ENCODE peak calls at places on chromosomes 3 and 15, in eight cellular contexts. H is WERI-Rb-1, O is Calu3, E is endothelial cell, L is kidney, U is uterus, Q is HL-60, V is astrocyte of the spinal cord. R is an unnamed sample.

GRCh38 chr3:107525101-107525953 is 2.6 kb downstream of the BBX start:
- DNase-seq in H (peak; percentile 28), O (peak; percentile 44), E (peak; percentile 25), L (peak; percentile 87), U (no peak), Q (peak; percentile 43), V (peak; percentile 33), R (no peak)

GRCh38 chr15:92634046-92634445 is 21.5 kb downstream of the FAM174B start:
- DNase-seq in H (peak; percentile 30), O (no peak), E (no peak), L (no peak), U (peak; percentile 3), Q (no peak), V (no peak), R (no peak)

GRCh38 chr3:102181202-102181920 is 253.5 kb upstream of the ZPLD1 start:
- DNase-seq in H (no peak), O (no peak), E (no peak), L (no peak), U (no peak), Q (no peak), V (peak; percentile 91), R (no peak)

GRCh38 chr15:79233236-79233635 is 49.3 kb upstream of the ANKRD34C start:
- DNase-seq in H (peak; percentile 19), O (no peak), E (no peak), L (no peak), U (no peak), Q (no peak), V (no peak), R (no peak)

GRCh38 chr3:51388286-51389029 is 2.6 kb upstream of the RBM15B start:
- DNase-seq in H (no peak), O (peak; percentile 85), E (no peak), L (peak; percentile 54), U (no peak), Q (peak; percentile 50), V (no peak), R (no peak)

GRCh38 chr3:112653209-112653871 is 12.4 kb upstream of the CCDC80 start:
- DNase-seq in H (no peak), O (no peak), E (no peak), L (no peak), U (no peak), Q (no peak), V (peak; percentile 97), R (no peak)

GRCh38 chr3:134388748-134389485 is 14.7 kb upstream of the AMOTL2 start:
- DNase-seq in H (no peak), O (no peak), E (no peak), L (peak; percentile 68), U (no peak), Q (no peak), V (no peak), R (no peak)

GRCh38 chr3:49636883-49637609 is 37.1 kb upstream of the APEH start:
- DNase-seq in H (no peak), O (no peak), E (no peak), L (no peak), U (no peak), Q (no peak), V (no peak), R (no peak)

GRCh38 chr3:192818126-192818525 is 90.8 kb upstream of the FGF12 start:
- DNase-seq in H (no peak), O (no peak), E (no peak), L (no peak), U (no peak), Q (no peak), V (no peak), R (no peak)

GRCh38 chr15:98796685-98797084 is 148.3 kb downstream of the IGF1R start:
- DNase-seq in H (no peak), O (no peak), E (no peak), L (no peak), U (no peak), Q (no peak), V (no peak), R (no peak)

GRCh38 chr3:140185375-140185774 is 250.4 kb downstream of the CLSTN2 start:
- DNase-seq in H (no peak), O (no peak), E (no peak), L (no peak), U (no peak), Q (no peak), V (no peak), R (no peak)

GRCh38 chr3:22113453-22113852 is 362.4 kb upstream of the ZNF385D start:
- DNase-seq in H (no peak), O (no peak), E (no peak), L (no peak), U (no peak), Q (no peak), V (no peak), R (no peak)

GRCh38 chr3:71972031-71972430 is 187.1 kb upstream of the PROK2 start:
- DNase-seq in H (peak; percentile 77), O (no peak), E (no peak), L (no peak), U (no peak), Q (no peak), V (no peak), R (no peak)

GRCh38 chr15:39287322-39288195 is 293.3 kb upstream of the THBS1 start:
- DNase-seq in H (no peak), O (no peak), E (no peak), L (no peak), U (no peak), Q (no peak), V (peak; percentile 48), R (no peak)

GRCh38 chr15:49991587-49991986 is 127.4 kb downstream of the ATP8B4 start:
- DNase-seq in H (no peak), O (no peak), E (no peak), L (no peak), U (no peak), Q (no peak), V (no peak), R (no peak)

GRCh38 chr3:45966371-45966780 is 23.1 kb downstream of the CXCR6 start:
- DNase-seq in H (no peak), O (no peak), E (no peak), L (no peak), U (no peak), Q (no peak), V (no peak), R (no peak)
- TF ChIP-seq CTCF in H (no peak), O (no peak), E (no peak), L (no peak), U (no peak), Q (no peak), V (no peak), R (no peak)

GRCh38 chr15:89406218-89406716 is 71.6 kb upstream of the POLG start:
- DNase-seq in H (no peak), O (no peak), E (no peak), L (no peak), U (no peak), Q (no peak), V (no peak), R (no peak)

GRCh38 chr15:89408512-89409183 is 74.0 kb upstream of the POLG start:
- DNase-seq in H (no peak), O (no peak), E (no peak), L (no peak), U (no peak), Q (no peak), V (peak; percentile 21), R (no peak)

GRCh38 chr15:89409184-89409992 is 74.8 kb upstream of the POLG start:
- DNase-seq in H (no peak), O (no peak), E (no peak), L (no peak), U (no peak), Q (no peak), V (no peak), R (no peak)

GRCh38 chr15:89404023-89404422 is 69.4 kb upstream of the POLG start:
- DNase-seq in H (no peak), O (no peak), E (no peak), L (no peak), U (no peak), Q (no peak), V (no peak), R (no peak)

DNA sequence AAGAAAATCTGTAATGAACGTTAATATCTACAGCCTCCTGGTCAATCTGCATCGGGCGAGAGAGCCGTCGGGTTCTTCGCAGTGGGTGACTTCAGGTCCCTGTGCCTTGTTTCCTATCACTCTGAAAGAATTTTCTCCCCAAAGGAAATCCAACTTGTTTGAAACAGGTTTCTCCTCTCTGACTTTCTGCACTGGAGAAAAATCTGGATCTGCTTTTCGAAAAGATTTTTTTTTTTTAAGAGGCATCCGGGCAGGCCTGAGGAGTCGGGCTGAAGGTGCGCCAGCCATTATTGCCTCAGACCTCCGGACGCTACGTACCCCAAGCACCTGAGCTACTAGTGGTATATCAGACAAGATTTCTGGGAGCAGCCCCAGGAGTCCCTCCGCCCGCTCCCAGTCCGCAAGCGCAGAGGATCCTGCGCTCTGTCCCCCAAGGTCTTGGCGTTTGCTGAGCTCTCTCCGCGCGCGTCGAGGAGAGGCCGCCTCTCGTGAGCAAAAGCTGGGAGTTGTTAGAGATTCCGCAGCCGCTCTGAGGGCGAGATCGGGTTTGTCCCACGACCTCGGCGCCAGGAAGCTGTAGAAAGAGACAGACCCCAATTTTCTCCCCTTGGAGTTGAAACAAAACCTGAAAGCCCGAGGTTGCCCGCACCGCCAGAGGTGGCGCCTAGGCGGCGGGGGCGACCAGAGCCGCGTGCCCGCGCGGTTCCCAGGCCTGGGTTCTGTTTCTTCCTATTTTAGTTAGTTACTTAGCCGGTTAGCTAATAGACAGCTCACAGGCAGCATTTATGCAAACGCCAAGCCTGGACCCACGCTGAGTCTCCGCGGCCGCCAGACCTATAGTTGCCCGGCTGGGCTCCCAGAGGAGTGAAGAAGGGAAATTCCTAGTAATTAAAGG is 72.4 kb upstream of the POLG start:
- DNase-seq in H (no peak), O (peak; percentile 37), E (no peak), L (no peak), U (no peak), Q (peak; percentile 65), V (no peak), R (no peak)
- TF ChIP-seq CTCF in H (no peak), O (no peak), E (no peak), L (no peak), U (no peak), Q (no peak), V (peak; percentile 3), R (peak; percentile 23)

DNA sequence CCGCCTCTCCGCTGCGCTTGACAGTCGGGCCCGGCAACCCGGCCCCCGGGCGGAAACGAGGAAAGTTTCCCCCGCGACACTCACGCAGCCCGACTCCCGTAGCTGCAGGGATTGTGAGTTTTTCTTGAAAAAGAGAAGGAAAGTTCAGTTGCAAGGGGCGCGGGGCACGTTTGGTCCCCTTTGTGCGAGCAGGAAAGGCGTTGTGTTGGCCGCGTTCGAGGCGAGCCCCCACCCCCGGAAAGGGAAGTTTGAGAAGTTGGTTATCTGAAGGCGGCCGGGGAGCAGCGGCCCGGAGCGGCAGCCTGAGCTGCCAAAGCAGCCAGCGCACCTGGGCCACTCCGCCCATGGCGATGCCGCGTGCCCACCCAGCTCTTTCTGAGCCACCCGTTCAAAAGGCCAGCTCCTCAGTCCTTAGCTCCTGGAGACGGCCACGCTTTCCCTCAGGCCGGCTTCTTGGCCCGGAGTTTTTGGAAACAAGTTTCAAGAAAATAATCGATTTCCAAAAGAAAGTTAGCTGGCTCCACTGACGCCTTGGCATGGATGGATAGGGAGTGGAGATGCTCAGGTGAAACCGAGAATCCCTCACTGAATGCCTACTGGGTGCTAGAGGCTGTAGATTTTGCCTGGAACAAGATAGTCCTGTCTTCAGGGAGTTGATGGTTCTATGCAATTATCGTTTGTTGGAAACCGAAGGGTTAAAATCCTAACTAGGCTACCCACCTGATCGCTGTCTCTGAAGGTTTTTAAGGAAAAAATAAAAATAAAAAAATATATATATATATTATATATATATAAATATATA is 832 bp downstream of the TGFBR2 start:
- DNase-seq in H (peak; percentile 14), O (peak; percentile 60), E (peak; percentile 68), L (peak; percentile 93), U (peak; percentile 76), Q (peak; percentile 83), V (peak; percentile 62), R (peak; percentile 77)
- TF ChIP-seq CTCF in H (no peak), O (no peak), E (no peak), L (no peak), U (no peak), Q (no peak), V (no peak), R (no peak)

GRCh38 chr15:60905587-60905986 is 323.5 kb downstream of the RORA start:
- DNase-seq in H (peak; percentile 60), O (peak; percentile 33), E (no peak), L (no peak), U (no peak), Q (no peak), V (no peak), R (no peak)
- TF ChIP-seq CTCF in H (peak; percentile 64), O (peak; percentile 24), E (no peak), L (no peak), U (no peak), Q (no peak), V (no peak), R (no peak)

R was measured in CD14-positive monocyte.